ENCODE peak calls at places on chromosome 18, in eight cellular contexts. C, J, E, Z, N, G, Y and S are unnamed samples.

GRCh38 chr18:80033181-80034067 is 810 bp upstream of the RBFA start:
- DNase-seq in J (no peak), Z (peak), C (no peak), G (peak), N (peak), E (no peak), Y (no peak), S (peak)

GRCh38 chr18:54149078-54149697 is 75.3 kb downstream of the MBD2 start:
- DNase-seq in G (peak), E (peak), J (peak), N (peak), Z (no peak), Y (peak), C (peak), S (no peak)

GRCh38 chr18:76426738-76427305 is 68.2 kb downstream of the ZNF516 start:
- DNase-seq in G (no peak), J (no peak), C (peak), Z (peak), Y (peak), E (no peak), N (no peak), S (no peak)

GRCh38 chr18:48947583-48947982 is 3.2 kb downstream of the SMAD7 start:
- DNase-seq in J (peak), Y (no peak), G (no peak), Z (no peak), E (peak), N (no peak), C (peak), S (no peak)

GRCh38 chr18:57813245-57813644 is 10.1 kb upstream of the ATP8B1 start:
- DNase-seq in J (peak), E (peak), C (no peak), Y (no peak), N (peak), G (peak), Z (no peak), S (no peak)

GRCh38 chr18:68714356-68714706 is 577 bp downstream of the TMX3 start:
- DNase-seq in J (peak), E (peak), Z (peak), N (peak), G (peak), Y (no peak), C (peak), S (peak)

GRCh38 chr18:78492813-78493371 is 486.7 kb upstream of the SALL3 start:
- DNase-seq in C (no peak), N (no peak), E (no peak), G (no peak), Y (no peak), J (no peak), Z (no peak), S (no peak)

GRCh38 chr18:6520901-6521300 is 106.2 kb upstream of the L3MBTL4 start:
- DNase-seq in G (no peak), Z (no peak), Y (no peak), J (no peak), C (no peak), E (no peak), N (no peak), S (no peak)

GRCh38 chr18:70273021-70273420 is 15.8 kb upstream of the SOCS6 start:
- DNase-seq in J (no peak), E (no peak), Y (no peak), Z (no peak), N (no peak), C (no peak), G (no peak), S (no peak)